ENCODE peak calls at places on chromosomes 3 and 15, in seven cellular contexts. Q is tibial nerve; N is MM.1S; X is CD4-positive, CD25-positive, alpha-beta regulatory T cell; G is adrenal gland; E is mesenchymal stem cell; B is endothelial cell of umbilical vein. D is an unnamed sample.
A peak's percentile ranks its signal among the peaks of the same experiment; 100 is the strongest.

GRCh38 chr3:9007928-9008327 is 44.7 kb upstream of the RAD18 start:
- DNase-seq in Q (no peak), N (no peak), X (no peak), G (no peak), E (no peak), B (no peak), D (no peak)

GRCh38 chr3:14441240-14441919 is 39.0 kb downstream of the SLC6A6 start:
- DNase-seq in Q (no peak), N (no peak), X (no peak), G (no peak), E (no peak), B (peak; percentile 58), D (no peak)

GRCh38 chr15:64348455-64348854 is 7.5 kb downstream of the CSNK1G1 start:
- DNase-seq in Q (no peak), N (no peak), X (no peak), G (no peak), E (peak; percentile 24), B (peak; percentile 17), D (no peak)

GRCh38 chr15:93803406-93803805 is 428.0 kb upstream of the MCTP2 start:
- DNase-seq in Q (no peak), N (no peak), X (no peak), G (no peak), E (no peak), B (no peak), D (no peak)

GRCh38 chr15:63752075-63752684 is 81.6 kb downstream of the HERC1 start:
- DNase-seq in Q (no peak), N (peak; percentile 59), X (peak; percentile 73), G (peak; percentile 68), E (peak; percentile 63), B (peak; percentile 78), D (peak; percentile 28)

GRCh38 chr3:62161306-62161705 is 212.0 kb downstream of the FEZF2 start:
- DNase-seq in Q (no peak), N (no peak), X (no peak), G (peak; percentile 83), E (peak; percentile 24), B (peak; percentile 71), D (no peak)

GRCh38 chr3:17207019-17207418 is 322.3 kb downstream of the PLCL2 start:
- DNase-seq in Q (no peak), N (no peak), X (no peak), G (no peak), E (no peak), B (no peak), D (no peak)

GRCh38 chr3:50003216-50003615 is 63.3 kb downstream of the RBM6 start:
- DNase-seq in Q (no peak), N (no peak), X (no peak), G (no peak), E (no peak), B (no peak), D (no peak)

GRCh38 chr15:31135523-31135922 is 34.0 kb upstream of the TRPM1 start:
- DNase-seq in Q (no peak), N (no peak), X (no peak), G (no peak), E (no peak), B (no peak), D (no peak)

GRCh38 chr3:37999836-38000235 is 9.2 kb downstream of the VILL start:
- DNase-seq in Q (no peak), N (no peak), X (no peak), G (no peak), E (no peak), B (no peak), D (no peak)

GRCh38 chr15:29677450-29677849 is 144.8 kb downstream of the TJP1 start:
- DNase-seq in Q (no peak), N (no peak), X (no peak), G (no peak), E (no peak), B (no peak), D (no peak)

GRCh38 chr3:194344012-194344411 is 7.1 kb downstream of the CPN2 start:
- DNase-seq in Q (peak; percentile 72), N (peak; percentile 73), X (peak; percentile 62), G (peak; percentile 82), E (peak; percentile 66), B (peak; percentile 64), D (peak; percentile 62)

GRCh38 chr3:47273564-47273963 is 9.0 kb downstream of the KIF9 start:
- DNase-seq in Q (no peak), N (no peak), X (no peak), G (no peak), E (no peak), B (no peak), D (no peak)

GRCh38 chr3:24929521-24929920 is 434.9 kb upstream of the THRB start:
- DNase-seq in Q (no peak), N (no peak), X (no peak), G (no peak), E (no peak), B (no peak), D (no peak)

GRCh38 chr15:43769584-43770228 is 7.1 kb downstream of the ELL3 start:
- DNase-seq in Q (no peak), N (peak; percentile 46), X (peak; percentile 68), G (peak; percentile 81), E (peak; percentile 68), B (peak; percentile 77), D (no peak)

GRCh38 chr15:63884953-63885352 is 51.2 kb upstream of the HERC1 start:
- DNase-seq in Q (no peak), N (no peak), X (no peak), G (no peak), E (no peak), B (no peak), D (no peak)

GRCh38 chr15:85120351-85121113 is 138.9 kb downstream of the PDE8A start:
- DNase-seq in Q (no peak), N (no peak), X (no peak), G (peak; percentile 34), E (no peak), B (no peak), D (no peak)

GRCh38 chr3:153897025-153897723 is 224.0 kb upstream of the ARHGEF26 start:
- DNase-seq in Q (no peak), N (no peak), X (no peak), G (no peak), E (no peak), B (no peak), D (no peak)

GRCh38 chr3:142152349-142152748 is 3.0 kb upstream of the TFDP2 start:
- DNase-seq in Q (no peak), N (no peak), X (peak; percentile 22), G (no peak), E (no peak), B (no peak), D (no peak)

GRCh38 chr3:101637461-101637860 is 39.5 kb downstream of the ZBTB11 start:
- DNase-seq in Q (no peak), N (no peak), X (no peak), G (no peak), E (no peak), B (no peak), D (no peak)

GRCh38 chr3:188687389-188687788 is 484.4 kb upstream of the TPRG1 start:
- DNase-seq in Q (no peak), N (no peak), X (no peak), G (peak; percentile 18), E (peak; percentile 88), B (peak; percentile 6), D (no peak)

GRCh38 chr3:16741103-16741758 is 136.0 kb upstream of the DAZL start:
- DNase-seq in Q (no peak), N (no peak), X (no peak), G (peak; percentile 33), E (peak; percentile 4), B (no peak), D (no peak)

GRCh38 chr3:13654330-13655073 is 105.6 kb downstream of the FBLN2 start:
- DNase-seq in Q (no peak), N (no peak), X (peak; percentile 44), G (no peak), E (no peak), B (no peak), D (peak; percentile 37)

DNA sequence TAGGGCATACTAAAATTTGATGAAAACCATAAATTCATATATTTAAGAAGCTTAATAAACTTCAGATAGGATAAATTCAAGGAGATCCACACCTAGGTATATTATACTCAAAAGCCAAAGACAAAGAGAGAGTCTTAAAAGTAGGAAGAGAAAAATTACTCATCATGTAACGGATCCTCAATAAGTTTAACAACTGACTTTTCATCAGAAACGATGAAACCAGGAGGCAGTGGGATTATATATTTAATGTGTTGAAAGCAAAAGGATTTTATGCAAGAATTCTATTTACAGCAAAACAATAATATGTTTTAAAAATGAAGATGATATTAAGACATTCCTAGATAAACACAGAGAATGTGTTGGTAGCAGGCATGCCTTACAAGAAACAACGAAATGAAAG is 202.7 kb downstream of the OXSM start:
- DNase-seq in Q (no peak), N (no peak), X (no peak), G (no peak), E (no peak), B (no peak), D (no peak)
- H3K9me3 ChIP-seq in Q (no peaks in the 10 kb centered on the region), N (no peaks in the 10 kb centered on the region), X (no peaks in the 10 kb centered on the region), G (no peaks in the 10 kb centered on the region), E (peaks cover 23% of the 10 kb centered on the region), B (no peaks in the 10 kb centered on the region), D (no peaks in the 10 kb centered on the region)

GRCh38 chr3:52678265-52678927 is 7.3 kb downstream of the PBRM1 start:
- DNase-seq in Q (no peak), N (no peak), X (no peak), G (no peak), E (no peak), B (no peak), D (no peak)
- H3K9me3 ChIP-seq in Q (no peaks in the 10 kb centered on the region), N (no peaks in the 10 kb centered on the region), X (no peaks in the 10 kb centered on the region), G (no peaks in the 10 kb centered on the region), E (no peaks in the 10 kb centered on the region), B (no peaks in the 10 kb centered on the region), D (no peaks in the 10 kb centered on the region)

GRCh38 chr3:31653464-31653863 is 120.7 kb downstream of the STT3B start:
- DNase-seq in Q (no peak), N (no peak), X (no peak), G (no peak), E (no peak), B (no peak), D (no peak)

GRCh38 chr3:31652296-31652695 is 119.6 kb downstream of the STT3B start:
- DNase-seq in Q (no peak), N (no peak), X (no peak), G (no peak), E (no peak), B (no peak), D (no peak)

GRCh38 chr3:31645233-31645632 is 112.5 kb downstream of the STT3B start:
- DNase-seq in Q (no peak), N (no peak), X (no peak), G (no peak), E (no peak), B (no peak), D (no peak)

GRCh38 chr3:31648286-31648968 is 115.7 kb downstream of the STT3B start:
- DNase-seq in Q (no peak), N (no peak), X (no peak), G (no peak), E (no peak), B (no peak), D (no peak)
- H3K9me3 ChIP-seq in Q (no peaks in the 10 kb centered on the region), N (no peaks in the 10 kb centered on the region), X (peaks cover 54% of the 10 kb centered on the region), G (peaks cover 28% of the 10 kb centered on the region), E (peaks cover 71% of the 10 kb centered on the region), B (no peaks in the 10 kb centered on the region), D (peaks cover 36% of the 10 kb centered on the region)

DNA sequence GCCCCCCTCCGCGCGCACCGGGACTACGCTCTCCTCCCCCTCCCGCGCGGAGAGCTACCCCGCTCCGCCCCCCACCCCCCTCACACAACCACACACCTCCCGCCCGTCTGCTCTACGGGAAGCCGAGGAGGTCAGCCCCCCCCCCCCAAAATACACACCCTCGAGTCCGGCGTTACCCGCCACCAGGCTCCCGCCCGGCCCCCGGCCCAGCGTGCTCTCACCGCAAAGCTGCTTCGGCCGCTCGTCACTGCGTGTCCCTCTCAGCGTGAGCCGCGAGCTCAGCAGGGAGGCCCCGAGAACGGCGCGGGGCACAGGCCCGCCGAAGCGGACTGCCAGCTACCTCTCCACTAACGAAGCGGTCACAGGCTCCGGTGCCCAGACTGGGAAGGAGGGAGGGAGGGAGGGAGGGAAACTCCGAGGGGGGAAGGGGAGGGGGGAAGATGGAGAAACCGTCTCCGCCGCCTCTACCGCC is 252 bp downstream of the SIN3A start:
- DNase-seq in Q (no peak), N (no peak), X (no peak), G (no peak), E (no peak), B (no peak), D (no peak)
- H3K9me3 ChIP-seq in Q (no peaks in the 10 kb centered on the region), N (no peaks in the 10 kb centered on the region), X (no peaks in the 10 kb centered on the region), G (no peaks in the 10 kb centered on the region), E (no peaks in the 10 kb centered on the region), B (no peaks in the 10 kb centered on the region), D (no peaks in the 10 kb centered on the region)